ENCODE peak calls at places on chromosome 5, in ten cellular contexts. I is breast epithelium, J is colonic mucosa, F is IMR-90, V is left ventricle myocardium inferior, O is ovary, G is GM12878, M is astrocyte of the cerebellum, R is heart left ventricle, E is BJ. T is an unnamed sample.

GRCh38 chr5:142360051-142360498 is 35.3 kb upstream of the SPRY4 start:
- DNase-seq in I (no peak), J (no peak), F (no peak), V (no peak), O (no peak), G (no peak), M (no peak), R (no peak), E (no peak), T (no peak)

GRCh38 chr5:16912080-16912479 is 24.0 kb downstream of the MYO10 start:
- DNase-seq in I (no peak), J (no peak), F (no peak), V (no peak), O (no peak), G (no peak), M (no peak), R (no peak), E (no peak), T (no peak)

GRCh38 chr5:179235416-179236400 is 109.6 kb downstream of the ADAMTS2 start:
- DNase-seq in I (peak; percentile 48), J (no peak), F (no peak), V (no peak), O (peak; percentile 13), G (no peak), M (no peak), R (no peak), E (no peak), T (no peak)

GRCh38 chr5:1255081-1255561 is 29.9 kb downstream of the SLC6A18 start:
- DNase-seq in I (no peak), J (no peak), F (no peak), V (no peak), O (no peak), G (no peak), M (no peak), R (no peak), E (no peak), T (peak; percentile 9)

GRCh38 chr5:172385164-172385563 is 69.2 kb downstream of the SH3PXD2B start:
- DNase-seq in I (no peak), J (no peak), F (no peak), V (no peak), O (no peak), G (no peak), M (no peak), R (no peak), E (no peak), T (no peak)

GRCh38 chr5:151811593-151812321 is 40.0 kb downstream of the G3BP1 start:
- DNase-seq in I (no peak), J (no peak), F (peak; percentile 53), V (no peak), O (no peak), G (no peak), M (peak; percentile 65), R (no peak), E (peak; percentile 14), T (no peak)

GRCh38 chr5:116930628-116931027 is 356.0 kb upstream of the SEMA6A start:
- DNase-seq in I (no peak), J (no peak), F (no peak), V (no peak), O (no peak), G (no peak), M (no peak), R (no peak), E (no peak), T (no peak)

GRCh38 chr5:4082966-4083564 is 487.4 kb downstream of the IRX1 start:
- DNase-seq in I (no peak), J (no peak), F (no peak), V (no peak), O (no peak), G (no peak), M (peak; percentile 87), R (no peak), E (no peak), T (no peak)

DNA sequence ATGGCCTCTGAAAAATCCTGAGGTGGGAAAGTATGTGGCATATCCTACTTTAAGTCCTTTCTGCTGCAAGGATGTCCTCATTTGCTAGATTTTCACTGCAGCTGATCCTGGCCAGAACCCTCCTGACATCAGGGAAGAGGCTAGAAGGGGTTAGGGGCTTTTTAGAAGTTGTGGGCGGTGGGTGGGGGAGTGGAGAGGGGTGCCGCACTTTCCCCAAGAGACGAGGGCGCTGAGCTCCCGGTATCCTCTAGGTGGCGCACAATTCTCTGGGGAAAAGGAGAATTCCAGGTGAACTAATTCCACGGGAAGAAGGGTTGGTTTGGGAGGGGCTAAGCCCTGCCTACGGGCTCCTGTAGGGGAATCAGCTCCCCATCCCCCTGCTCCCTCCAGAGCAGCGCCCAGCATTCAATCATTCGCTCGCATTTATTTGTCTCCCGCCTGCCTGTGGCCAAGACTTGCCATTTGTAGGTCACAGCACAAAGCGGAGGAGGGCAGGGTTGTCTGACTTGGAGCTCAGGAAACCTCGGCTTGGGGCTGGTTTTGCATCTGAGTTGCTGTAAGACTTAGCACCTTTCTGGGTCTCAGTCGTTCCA is 42.9 kb upstream of the HAND1 start:
- DNase-seq in I (no peak), J (peak; percentile 34), F (no peak), V (no peak), O (no peak), G (no peak), M (no peak), R (no peak), E (no peak), T (no peak)
- TF ChIP-seq CTCF in I (no peak), J (peak; percentile 52), F (peak; percentile 57), V (peak; percentile 67), O (no peak), G (peak; percentile 64), M (peak; percentile 79), R (peak; percentile 40), E (peak; percentile 82), T (peak; percentile 88)

GRCh38 chr5:93583799-93584530 is 943 bp downstream of the NR2F1 start:
- DNase-seq in I (no peak), J (no peak), F (peak; percentile 47), V (no peak), O (peak; percentile 80), G (no peak), M (no peak), R (peak; percentile 44), E (no peak), T (peak; percentile 61)

GRCh38 chr5:93581738-93582414 is 857 bp upstream of the NR2F1-AS1 start:
- DNase-seq in I (no peak), J (no peak), F (peak; percentile 81), V (no peak), O (no peak), G (no peak), M (peak; percentile 62), R (no peak), E (no peak), T (no peak)

GRCh38 chr5:93583525-93583798 is 440 bp downstream of the NR2F1 start:
- DNase-seq in I (no peak), J (no peak), F (peak; percentile 53), V (no peak), O (no peak), G (no peak), M (no peak), R (no peak), E (no peak), T (no peak)

GRCh38 chr5:93584531-93585053 is 1.6 kb downstream of the NR2F1 start:
- DNase-seq in I (no peak), J (no peak), F (no peak), V (no peak), O (peak; percentile 68), G (no peak), M (no peak), R (no peak), E (no peak), T (no peak)

DNA sequence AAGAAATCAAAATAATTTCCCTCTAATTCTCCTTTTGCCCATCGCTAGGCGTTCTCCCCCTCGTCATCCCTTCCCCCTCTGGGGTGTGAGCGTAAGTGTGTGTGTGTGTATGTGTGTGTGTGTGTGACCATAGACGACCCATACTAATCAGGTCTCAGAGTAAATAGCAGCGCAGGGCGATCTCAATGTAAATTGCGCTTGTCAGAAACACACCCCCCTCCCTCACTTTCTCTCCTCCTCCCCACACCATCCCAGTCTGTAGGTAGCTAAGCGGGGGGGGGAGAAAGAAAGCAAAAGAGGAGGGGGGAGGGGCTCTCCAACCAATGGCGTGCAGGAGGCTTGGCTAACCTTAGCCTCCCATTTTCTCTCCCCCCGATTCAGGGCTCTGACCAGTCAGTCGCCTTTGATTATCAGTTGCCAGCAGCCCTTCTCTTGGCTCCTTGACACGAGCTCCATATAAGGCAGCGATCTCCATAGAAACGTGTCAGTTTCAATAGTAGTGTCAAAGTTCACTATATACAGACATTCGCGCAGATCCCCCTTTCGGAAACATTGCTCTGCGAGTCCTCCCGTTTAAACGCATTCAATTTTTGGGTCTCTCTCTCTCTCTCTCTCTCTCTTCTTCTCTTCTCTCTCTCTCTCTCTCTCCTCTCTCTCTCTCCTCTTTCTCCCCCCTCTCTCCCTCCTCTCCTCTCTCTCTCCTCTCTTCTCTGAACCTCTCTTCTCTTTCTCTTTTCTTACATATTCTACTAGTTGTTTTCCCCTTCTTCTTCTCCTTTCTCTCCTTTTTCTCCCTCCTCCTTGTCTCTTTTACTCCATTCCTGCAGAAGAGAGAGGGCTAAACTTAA is at the start of gene NR2F1:
- DNase-seq in I (no peak), J (peak; percentile 66), F (peak; percentile 99), V (no peak), O (peak; percentile 86), G (no peak), M (peak; percentile 97), R (no peak), E (peak; percentile 74), T (peak; percentile 57)
- H3K4me3 ChIP-seq in I (peak within 1 kb of the TSS; percentile 75), J (peak within 1 kb of the TSS; percentile 25), F (peak within 1 kb of the TSS; percentile 99), V (peak within 1 kb of the TSS; percentile 65), O (peak within 1 kb of the TSS; percentile 67), G (peak within 1 kb of the TSS; percentile 16), M (peak within 1 kb of the TSS; percentile 98), R (peak within 1 kb of the TSS; percentile 74), E (peak within 1 kb of the TSS; percentile 75), T (peak within 1 kb of the TSS; percentile 29)

DNA sequence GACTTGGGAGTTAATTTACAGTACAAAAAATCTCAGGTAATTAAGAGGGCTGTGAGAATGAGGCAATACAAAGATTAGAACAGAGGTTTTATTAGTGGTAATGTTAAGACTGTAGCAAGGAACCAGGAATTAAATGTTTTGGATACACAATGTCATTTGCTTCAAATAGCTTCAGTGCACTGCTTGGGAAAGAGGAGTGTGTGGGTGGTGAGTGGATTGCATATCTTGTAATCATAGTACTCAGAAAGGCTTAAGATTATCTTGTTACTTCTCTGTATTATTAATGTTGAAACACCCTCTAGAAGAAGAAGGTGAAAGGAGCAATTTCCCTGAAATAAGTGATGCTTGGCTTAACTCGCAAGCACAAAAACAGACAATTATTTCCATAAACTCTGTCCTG is 21.0 kb upstream of the TBCA start:
- DNase-seq in I (no peak), J (no peak), F (peak; percentile 5), V (no peak), O (no peak), G (no peak), M (no peak), R (no peak), E (no peak), T (no peak)
- TF ChIP-seq CTCF in I (no peak), J (no peak), F (no peak), V (no peak), O (no peak), G (no peak), M (no peak), R (no peak), E (no peak), T (no peak)

DNA sequence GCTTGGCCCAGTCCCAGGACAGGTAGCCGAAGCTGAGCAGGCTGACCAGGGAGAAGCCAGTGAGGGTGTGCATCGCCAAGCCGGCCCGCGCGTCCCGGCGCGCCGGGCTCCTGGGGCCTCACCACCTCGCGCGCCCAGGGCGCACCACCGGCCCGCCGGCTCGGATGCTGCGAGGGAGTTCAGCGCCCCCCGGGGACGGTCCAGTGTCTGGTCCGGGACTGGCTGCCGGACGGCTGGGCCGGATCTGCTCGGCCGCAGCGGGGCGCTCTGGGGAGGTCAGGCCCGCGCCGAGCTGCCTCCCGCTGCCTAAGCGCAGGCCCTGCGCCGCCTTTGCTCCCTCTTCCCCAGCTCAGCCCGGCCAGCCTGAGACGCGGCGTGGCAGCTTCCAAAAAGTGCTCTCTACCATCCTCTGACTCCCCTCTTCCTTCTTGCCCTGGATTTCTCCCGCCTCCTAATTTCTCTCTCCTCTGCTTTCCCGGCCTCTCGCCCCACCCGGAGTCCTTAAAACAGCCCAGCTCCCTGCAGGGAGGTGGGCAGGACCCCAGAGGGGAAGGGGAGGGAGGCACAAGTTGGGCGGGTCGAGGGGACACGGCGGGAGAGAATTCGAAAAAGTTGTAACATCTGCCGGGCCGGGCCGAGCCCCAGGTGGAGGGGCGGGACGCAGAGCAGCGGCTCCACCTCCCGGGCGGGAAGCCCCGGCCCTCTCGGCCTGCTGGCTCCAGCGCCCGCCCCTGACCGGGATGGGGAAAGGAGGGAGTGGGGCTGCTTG is at the start of gene ARSI:
- DNase-seq in I (no peak), J (peak; percentile 42), F (no peak), V (peak; percentile 34), O (peak; percentile 69), G (no peak), M (no peak), R (peak; percentile 55), E (no peak), T (no peak)
- H3K4me3 ChIP-seq in I (peak within 1 kb of the TSS; percentile 64), J (no peak within 1 kb of the TSS), F (peak within 1 kb of the TSS; percentile 38), V (peak within 1 kb of the TSS; percentile 58), O (peak within 1 kb of the TSS; percentile 40), G (no peak within 1 kb of the TSS), M (peak within 1 kb of the TSS; percentile 37), R (peak within 1 kb of the TSS; percentile 38), E (peak within 1 kb of the TSS; percentile 33), T (no peak within 1 kb of the TSS)